ENCODE peak calls at places on chromosomes 4 and X, in seven cellular contexts. One of them, this sample, is unnamed. For H3K9me2, the result is how much of the 10 kb centered on the place peaks cover.

GRCh38 chr4:23837366-23837765 is 52.5 kb downstream of the PPARGC1A start:
- DNase-seq in PC-3: no peak
- DNase-seq in MM.1S: no peak
- DNase-seq in hepatocyte: no peak
- DNase-seq in GM23248: no peak
- DNase-seq in HCT116: no peak
- DNase-seq in GM23338: no peak
- DNase-seq in this sample: no peak

GRCh38 chr4:152643153-152644035 is 36.4 kb downstream of the TMEM154 start:
- DNase-seq in MM.1S: peak
- DNase-seq in GM23338: no peak
- DNase-seq in HCT116: no peak
- DNase-seq in PC-3: no peak
- DNase-seq in GM23248: no peak
- DNase-seq in hepatocyte: no peak
- DNase-seq in this sample: no peak

GRCh38 chr4:76783836-76784235 is 114.1 kb downstream of the SOWAHB start:
- DNase-seq in GM23338: no peak
- DNase-seq in hepatocyte: no peak
- DNase-seq in MM.1S: no peak
- DNase-seq in PC-3: no peak
- DNase-seq in HCT116: no peak
- DNase-seq in GM23248: no peak
- DNase-seq in this sample: no peak

GRCh38 chrX:14496674-14497073 is 32.7 kb upstream of the GLRA2 start:
- DNase-seq in GM23338: no peak
- DNase-seq in HCT116: no peak
- DNase-seq in MM.1S: peak
- DNase-seq in PC-3: no peak
- DNase-seq in hepatocyte: no peak
- DNase-seq in GM23248: no peak
- DNase-seq in this sample: no peak

GRCh38 chrX:31435592-31435991 is 363.8 kb upstream of the FTHL17 start:
- DNase-seq in HCT116: no peak
- DNase-seq in hepatocyte: peak
- DNase-seq in PC-3: no peak
- DNase-seq in GM23338: peak
- DNase-seq in MM.1S: no peak
- DNase-seq in GM23248: peak
- DNase-seq in this sample: no peak

GRCh38 chr4:155582971-155583437 is 83.6 kb upstream of the GUCY1A1 start:
- DNase-seq in hepatocyte: no peak
- DNase-seq in GM23248: peak
- DNase-seq in GM23338: no peak
- DNase-seq in HCT116: no peak
- DNase-seq in PC-3: peak
- DNase-seq in MM.1S: no peak
- DNase-seq in this sample: no peak

GRCh38 chr4:145183023-145183422 is 2.6 kb upstream of the OTUD4 start:
- DNase-seq in HCT116: no peak
- DNase-seq in GM23248: peak
- DNase-seq in PC-3: peak
- DNase-seq in hepatocyte: no peak
- DNase-seq in MM.1S: peak
- DNase-seq in GM23338: no peak
- DNase-seq in this sample: no peak

GRCh38 chr4:97507587-97508245 is 635.6 kb downstream of the STPG2 start:
- DNase-seq in GM23248: no peak
- DNase-seq in GM23338: peak
- DNase-seq in MM.1S: no peak
- DNase-seq in HCT116: no peak
- DNase-seq in PC-3: peak
- DNase-seq in hepatocyte: no peak
- DNase-seq in this sample: no peak

GRCh38 chr4:4762909-4763814 is 96.3 kb upstream of the MSX1 start:
- DNase-seq in hepatocyte: peak
- DNase-seq in GM23248: peak
- DNase-seq in HCT116: peak
- DNase-seq in MM.1S: peak
- DNase-seq in GM23338: peak
- DNase-seq in PC-3: peak
- DNase-seq in this sample: no peak

GRCh38 chr4:139934786-139935330 is 219.1 kb downstream of the MAML3 start:
- DNase-seq in GM23248: no peak
- DNase-seq in MM.1S: no peak
- DNase-seq in GM23338: no peak
- DNase-seq in PC-3: no peak
- DNase-seq in HCT116: no peak
- DNase-seq in hepatocyte: no peak
- DNase-seq in this sample: no peak

GRCh38 chr4:4402966-4403365 is 16.1 kb downstream of the NSG1 start:
- DNase-seq in GM23248: peak
- DNase-seq in GM23338: no peak
- DNase-seq in hepatocyte: no peak
- DNase-seq in PC-3: peak
- DNase-seq in MM.1S: no peak
- DNase-seq in HCT116: no peak
- DNase-seq in this sample: no peak

DNA sequence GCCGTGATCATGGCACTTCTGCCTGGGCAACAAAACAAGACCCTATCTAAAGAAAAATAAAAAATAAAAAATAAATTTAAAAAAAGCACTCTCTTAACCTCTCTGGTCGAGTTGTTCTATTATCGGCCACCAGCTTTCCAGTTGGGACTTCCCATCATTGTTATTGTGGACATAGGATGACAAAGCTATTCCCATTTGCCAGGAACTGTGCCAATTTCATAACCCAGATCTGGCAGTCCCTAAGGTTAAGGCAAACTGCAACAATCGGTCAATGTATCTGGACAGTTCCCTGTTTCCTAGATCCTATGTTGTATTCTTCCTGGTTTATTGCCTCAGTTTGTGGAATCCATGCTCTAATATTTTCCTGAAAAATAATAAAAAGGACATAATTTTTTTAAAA is 17.8 kb upstream of the ANXA5 start:
- DNase-seq in HCT116: no peak
- DNase-seq in hepatocyte: no peak
- DNase-seq in GM23248: no peak
- DNase-seq in GM23338: no peak
- DNase-seq in MM.1S: no peak
- DNase-seq in PC-3: no peak
- DNase-seq in this sample: no peak
- H3K9me2 ChIP-seq in HCT116: under half
- H3K9me2 ChIP-seq in hepatocyte: under half
- H3K9me2 ChIP-seq in GM23248: under half
- H3K9me2 ChIP-seq in GM23338: under half
- H3K9me2 ChIP-seq in MM.1S: under half
- H3K9me2 ChIP-seq in PC-3: under half
- H3K9me2 ChIP-seq in this sample: under half

GRCh38 chr4:2401610-2401983 is 16.8 kb downstream of the ZFYVE28 start:
- DNase-seq in HCT116: no peak
- DNase-seq in GM23338: no peak
- DNase-seq in GM23248: no peak
- DNase-seq in hepatocyte: no peak
- DNase-seq in MM.1S: no peak
- DNase-seq in PC-3: no peak
- DNase-seq in this sample: no peak
- TF ChIP-seq EZH2 in HCT116: no peak
- TF ChIP-seq EZH2 in GM23338: no peak
- TF ChIP-seq EZH2 in GM23248: no peak
- TF ChIP-seq EZH2 in hepatocyte: no peak
- TF ChIP-seq EZH2 in MM.1S: no peak
- TF ChIP-seq EZH2 in PC-3: no peak
- TF ChIP-seq EZH2 in this sample: no peak

GRCh38 chr4:6184169-6184568 is 16.2 kb downstream of the JAKMIP1 start:
- DNase-seq in hepatocyte: no peak
- DNase-seq in GM23248: no peak
- DNase-seq in HCT116: no peak
- DNase-seq in GM23338: no peak
- DNase-seq in PC-3: no peak
- DNase-seq in MM.1S: peak
- DNase-seq in this sample: no peak
- H3K4me2 ChIP-seq in hepatocyte: no peak
- H3K4me2 ChIP-seq in GM23248: no peak
- H3K4me2 ChIP-seq in HCT116: no peak
- H3K4me2 ChIP-seq in GM23338: no peak
- H3K4me2 ChIP-seq in PC-3: no peak
- H3K4me2 ChIP-seq in MM.1S: peak
- H3K4me2 ChIP-seq in this sample: no peak

GRCh38 chrX:313546-313945 is 5.0 kb downstream of the GTPBP6 start:
- DNase-seq in hepatocyte: no peak
- DNase-seq in HCT116: no peak
- DNase-seq in MM.1S: no peak
- DNase-seq in GM23338: no peak
- DNase-seq in PC-3: no peak
- DNase-seq in GM23248: no peak
- DNase-seq in this sample: no peak
- H3K9me2 ChIP-seq in hepatocyte: under half
- H3K9me2 ChIP-seq in HCT116: under half
- H3K9me2 ChIP-seq in MM.1S: under half
- H3K9me2 ChIP-seq in GM23338: under half
- H3K9me2 ChIP-seq in PC-3: under half
- H3K9me2 ChIP-seq in GM23248: under half
- H3K9me2 ChIP-seq in this sample: under half

This sample was measured in PC-9.